ENCODE peak calls at places on chromosomes 1 and 21, in six cellular contexts. K is tibial nerve, G is H54, P is esophagus squamous epithelium, I is heart left ventricle, Q is K562. U is an unnamed sample.

GRCh38 chr21:32772281-32773047 is 909 bp upstream of the PAXBP1 start:
- DNase-seq in K (no peak), G (peak; percentile 18), P (no peak), I (no peak), Q (peak; percentile 56), U (peak; percentile 14)

GRCh38 chr1:169060906-169061683 is 45.4 kb upstream of the ATP1B1 start:
- DNase-seq in K (no peak), G (no peak), P (no peak), I (no peak), Q (no peak), U (no peak)

GRCh38 chr1:31984419-31985347 is 29.0 kb upstream of the KHDRBS1 start:
- DNase-seq in K (no peak), G (no peak), P (no peak), I (no peak), Q (no peak), U (no peak)

GRCh38 chr1:24899581-24900485 is 30.2 kb downstream of the RUNX3 start:
- DNase-seq in K (no peak), G (no peak), P (no peak), I (no peak), Q (no peak), U (no peak)

GRCh38 chr1:25245809-25246599 is 1.2 kb downstream of the RSRP1 start:
- DNase-seq in K (no peak), G (no peak), P (no peak), I (no peak), Q (peak; percentile 45), U (no peak)

GRCh38 chr1:116256875-116257823 is 115.9 kb upstream of the ATP1A1 start:
- DNase-seq in K (no peak), G (no peak), P (no peak), I (no peak), Q (no peak), U (no peak)

GRCh38 chr1:54942976-54943375 is 37.5 kb upstream of the TMEM61 start:
- DNase-seq in K (no peak), G (no peak), P (no peak), I (no peak), Q (no peak), U (no peak)

GRCh38 chr1:225280563-225280962 is 147.3 kb downstream of the LBR start:
- DNase-seq in K (no peak), G (no peak), P (no peak), I (no peak), Q (no peak), U (no peak)

GRCh38 chr1:181089017-181089776 is 697 bp downstream of the IER5 start:
- DNase-seq in K (no peak), G (no peak), P (no peak), I (peak; percentile 67), Q (peak; percentile 66), U (no peak)

GRCh38 chr1:204974326-204974725 is 68.7 kb upstream of the CNTN2 start:
- DNase-seq in K (no peak), G (no peak), P (no peak), I (no peak), Q (no peak), U (no peak)

GRCh38 chr1:246682231-246682895 is 41.8 kb upstream of the SCCPDH start:
- DNase-seq in K (no peak), G (no peak), P (no peak), I (no peak), Q (no peak), U (no peak)

GRCh38 chr1:226438007-226438406 is 30.1 kb upstream of the PARP1 start:
- DNase-seq in K (no peak), G (no peak), P (no peak), I (no peak), Q (peak; percentile 28), U (no peak)

GRCh38 chr21:25561668-25562641 is 45.3 kb downstream of the MRPL39 start:
- DNase-seq in K (no peak), G (peak; percentile 47), P (no peak), I (peak; percentile 72), Q (no peak), U (peak; percentile 35)

GRCh38 chr1:2474933-2475371 is 1.1 kb upstream of the PLCH2 start:
- DNase-seq in K (no peak), G (peak; percentile 58), P (no peak), I (no peak), Q (peak; percentile 68), U (no peak)

DNA sequence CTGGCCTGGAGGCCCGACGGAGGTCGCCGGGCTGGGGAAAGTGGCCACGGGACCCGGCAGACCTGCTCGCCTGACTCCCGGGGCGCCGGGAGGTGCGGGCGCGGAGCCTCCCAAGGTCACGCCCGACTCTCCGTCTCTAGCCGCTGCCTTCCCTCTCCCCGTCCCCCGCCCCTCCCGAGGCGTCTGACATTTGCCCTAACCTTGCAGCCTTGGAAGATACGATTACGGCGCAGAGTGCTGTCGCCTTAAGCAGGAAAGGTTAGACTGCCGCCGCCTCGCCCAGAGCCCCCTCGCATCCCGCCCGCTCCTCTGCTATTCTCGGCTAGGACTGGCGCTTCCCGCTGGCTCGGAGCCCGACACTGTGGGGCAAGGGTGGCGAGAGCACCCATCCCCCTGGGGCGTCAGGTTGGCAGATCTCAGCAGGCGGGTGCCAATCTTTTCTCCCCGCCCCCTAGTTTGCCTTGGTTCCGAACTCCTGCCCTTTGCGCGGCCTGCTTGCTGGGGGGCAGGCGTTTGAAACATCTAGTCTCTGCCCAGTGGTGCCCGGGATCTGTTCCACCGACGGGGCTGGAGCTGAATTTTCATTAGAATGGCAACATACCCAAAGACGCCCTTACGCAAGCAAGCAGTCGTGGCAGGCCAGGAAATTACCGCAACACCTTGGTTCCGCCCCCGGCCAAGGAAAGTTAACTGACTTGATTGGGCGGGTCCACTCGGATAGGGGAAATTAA is 841 bp downstream of the PGM1 start:
- DNase-seq in K (peak; percentile 17), G (peak; percentile 61), P (peak; percentile 24), I (peak; percentile 87), Q (no peak), U (peak; percentile 42)
- TF ChIP-seq POLR2A in K (no peak), G (no peak), P (no peak), I (no peak), Q (no peak), U (no peak)

GRCh38 chr1:212284332-212284743 is 872 bp upstream of the PPP2R5A start:
- DNase-seq in K (no peak), G (no peak), P (no peak), I (no peak), Q (no peak), U (no peak)

GRCh38 chr1:212287261-212287895 is 2.2 kb downstream of the PPP2R5A start:
- DNase-seq in K (no peak), G (no peak), P (no peak), I (no peak), Q (no peak), U (no peak)

GRCh38 chr1:212284744-212285684 is at the start of gene PPP2R5A:
- DNase-seq in K (peak; percentile 97), G (peak; percentile 93), P (peak; percentile 97), I (peak; percentile 99), Q (peak; percentile 98), U (peak; percentile 87)

GRCh38 chr1:212286437-212287131 is 1.4 kb downstream of the PPP2R5A start:
- DNase-seq in K (no peak), G (no peak), P (peak; percentile 44), I (no peak), Q (peak; percentile 20), U (no peak)

GRCh38 chr1:212285685-212286436 is 651 bp downstream of the PPP2R5A start:
- DNase-seq in K (peak; percentile 37), G (peak; percentile 26), P (no peak), I (peak; percentile 87), Q (peak; percentile 72), U (peak; percentile 35)
- TF ChIP-seq POLR2A in K (no peak), G (peak; percentile 51), P (no peak), I (no peak), Q (peak; percentile 35), U (peak; percentile 72)

DNA sequence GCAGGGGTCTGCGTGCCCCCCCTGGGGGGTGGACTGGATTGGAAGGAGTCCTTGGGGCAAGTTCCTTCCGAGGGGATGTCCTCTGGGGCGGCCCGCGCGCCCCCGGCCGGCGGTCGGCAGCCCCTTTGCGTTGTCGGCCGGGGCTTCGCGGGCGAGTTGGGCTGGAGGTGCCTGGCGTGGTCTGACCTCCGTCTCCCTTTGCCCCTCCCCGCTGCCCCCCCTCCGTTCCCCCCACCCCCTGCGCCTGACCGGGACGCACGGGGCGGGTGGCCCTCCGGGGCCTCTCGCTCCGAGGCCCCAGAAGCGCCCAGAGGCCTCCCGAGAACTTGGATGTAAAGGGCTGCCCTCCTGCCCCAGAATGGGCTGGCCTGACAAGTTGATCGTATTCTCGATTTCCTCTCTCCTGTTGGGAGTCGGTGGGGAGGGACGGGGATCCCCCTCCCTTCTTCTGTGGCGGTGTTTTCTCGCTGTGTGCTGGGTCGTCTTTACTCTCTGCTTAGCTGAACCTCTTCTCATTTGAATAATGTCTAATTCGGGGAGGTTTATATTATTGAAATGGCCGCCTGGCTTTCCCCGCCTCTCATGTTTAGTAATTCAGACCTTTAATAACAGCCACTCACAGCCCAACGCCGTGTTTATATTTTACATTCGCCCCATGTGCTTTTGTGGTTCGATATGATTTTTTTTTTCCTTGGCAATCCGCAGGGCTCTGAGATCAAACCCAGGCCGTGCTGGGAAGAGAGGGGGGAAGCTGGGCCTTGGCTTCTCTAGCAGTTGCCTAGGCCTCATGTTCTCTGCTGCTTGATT is 1.3 kb downstream of the POU2F1 start:
- DNase-seq in K (peak; percentile 17), G (peak; percentile 19), P (peak; percentile 23), I (peak; percentile 79), Q (peak; percentile 60), U (peak; percentile 13)
- TF ChIP-seq POLR2A in K (no peak), G (no peak), P (no peak), I (no peak), Q (peak; percentile 80), U (peak; percentile 80)

GRCh38 chr1:203028067-203028783 is 1.9 kb downstream of the PPFIA4 start:
- DNase-seq in K (no peak), G (no peak), P (no peak), I (no peak), Q (no peak), U (no peak)

GRCh38 chr1:203026666-203027663 is 674 bp downstream of the PPFIA4 start:
- DNase-seq in K (no peak), G (no peak), P (no peak), I (peak; percentile 61), Q (no peak), U (peak; percentile 28)

GRCh38 chr1:203031467-203031866 is 5.2 kb downstream of the PPFIA4 start:
- DNase-seq in K (no peak), G (no peak), P (no peak), I (no peak), Q (peak; percentile 64), U (no peak)

GRCh38 chr1:203028784-203029553 is 2.7 kb downstream of the PPFIA4 start:
- DNase-seq in K (no peak), G (no peak), P (no peak), I (peak; percentile 53), Q (no peak), U (no peak)

DNA sequence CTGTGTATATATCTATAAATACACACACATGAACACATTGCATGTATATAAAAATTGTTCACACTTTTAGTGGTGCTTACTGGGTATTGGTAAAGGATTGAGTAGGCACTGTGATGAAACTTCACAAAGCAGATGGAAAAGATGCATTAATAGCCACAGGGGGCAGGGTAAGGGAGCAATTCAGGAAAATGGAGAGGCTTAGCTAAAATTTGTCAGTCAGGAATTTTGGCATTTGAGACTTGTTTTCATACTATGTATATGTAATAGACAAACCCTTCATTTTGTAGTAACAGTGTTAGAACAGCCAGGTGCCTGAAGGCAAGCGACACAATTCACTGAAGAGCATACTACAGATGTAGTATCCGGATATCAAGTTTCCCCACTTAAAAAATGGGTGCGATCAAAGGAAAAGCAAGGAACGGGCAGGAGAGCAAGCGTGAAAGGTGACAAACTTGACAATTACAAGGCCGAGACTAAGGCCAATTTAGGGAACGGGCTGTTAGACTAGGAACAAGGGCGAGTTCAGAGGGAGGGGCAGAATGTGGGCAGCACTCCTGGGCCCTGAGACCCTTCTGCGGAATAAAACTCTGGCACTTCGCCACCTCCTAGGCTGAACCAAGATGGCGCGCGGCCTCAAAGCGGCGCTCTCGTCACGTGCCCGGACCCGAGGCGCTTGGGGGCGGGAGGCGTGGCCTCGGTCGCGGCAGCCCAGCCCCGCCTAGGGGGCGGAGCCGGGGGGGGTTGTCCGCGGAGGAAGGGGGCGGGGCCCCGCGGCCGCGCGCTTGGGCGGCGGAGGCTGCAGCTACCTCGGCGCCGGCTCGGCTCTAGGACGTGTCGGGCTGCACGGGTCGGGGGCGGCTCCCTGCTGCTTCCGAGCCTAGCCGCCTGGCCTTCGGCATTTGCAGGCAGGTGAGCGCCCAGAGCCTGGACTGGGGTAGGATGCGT is at the start of gene PPFIA4:
- DNase-seq in K (peak; percentile 73), G (peak; percentile 84), P (no peak), I (peak; percentile 94), Q (peak; percentile 100), U (peak; percentile 95)
- TF ChIP-seq POLR2A in K (no peak), G (peak; percentile 90), P (no peak), I (no peak), Q (peak; percentile 76), U (peak; percentile 70)

U was measured in GM12891.